ENCODE peak calls at places on chromosomes 7 and 10, in six cellular contexts. One of them, this sample, is unnamed.
A peak's percentile ranks its signal among the peaks of the same experiment; 100 is the strongest.

GRCh38 chr7:50321678-50322077 is 17.2 kb downstream of the IKZF1 start:
- DNase-seq in activated CD4-positive, alpha-beta memory T cell treated with anti-CD3 and anti-CD28 coated beads for 36 hours: peak; percentile 63
- DNase-seq in PC-3: no peak
- DNase-seq in GM20000: no peak
- DNase-seq in GM04503: no peak
- DNase-seq in epithelial cell of esophagus: no peak
- DNase-seq in this sample: no peak

GRCh38 chr10:101028446-101029244 is 2.3 kb downstream of the PDZD7 start:
- DNase-seq in activated CD4-positive, alpha-beta memory T cell treated with anti-CD3 and anti-CD28 coated beads for 36 hours: no peak
- DNase-seq in PC-3: no peak
- DNase-seq in GM20000: no peak
- DNase-seq in GM04503: no peak
- DNase-seq in epithelial cell of esophagus: no peak
- DNase-seq in this sample: no peak

GRCh38 chr7:48106906-48107659 is 18.0 kb downstream of the UPP1 start:
- DNase-seq in activated CD4-positive, alpha-beta memory T cell treated with anti-CD3 and anti-CD28 coated beads for 36 hours: no peak
- DNase-seq in PC-3: no peak
- DNase-seq in GM20000: no peak
- DNase-seq in GM04503: no peak
- DNase-seq in epithelial cell of esophagus: no peak
- DNase-seq in this sample: no peak

GRCh38 chr10:51430506-51430905 is 268.9 kb downstream of the CSTF2T start:
- DNase-seq in activated CD4-positive, alpha-beta memory T cell treated with anti-CD3 and anti-CD28 coated beads for 36 hours: no peak
- DNase-seq in PC-3: no peak
- DNase-seq in GM20000: no peak
- DNase-seq in GM04503: no peak
- DNase-seq in epithelial cell of esophagus: no peak
- DNase-seq in this sample: no peak

GRCh38 chr7:89507034-89507433 is 647.2 kb upstream of the STEAP1 start:
- DNase-seq in activated CD4-positive, alpha-beta memory T cell treated with anti-CD3 and anti-CD28 coated beads for 36 hours: no peak
- DNase-seq in PC-3: no peak
- DNase-seq in GM20000: no peak
- DNase-seq in GM04503: no peak
- DNase-seq in epithelial cell of esophagus: no peak
- DNase-seq in this sample: no peak

GRCh38 chr10:47025540-47026300 is 114.5 kb downstream of the PTPN20 start:
- DNase-seq in activated CD4-positive, alpha-beta memory T cell treated with anti-CD3 and anti-CD28 coated beads for 36 hours: peak; percentile 5
- DNase-seq in PC-3: peak; percentile 27
- DNase-seq in GM20000: no peak
- DNase-seq in GM04503: no peak
- DNase-seq in epithelial cell of esophagus: no peak
- DNase-seq in this sample: peak; percentile 72

GRCh38 chr7:94888542-94888941 is 18.9 kb upstream of the PPP1R9A start:
- DNase-seq in activated CD4-positive, alpha-beta memory T cell treated with anti-CD3 and anti-CD28 coated beads for 36 hours: no peak
- DNase-seq in PC-3: peak; percentile 29
- DNase-seq in GM20000: no peak
- DNase-seq in GM04503: no peak
- DNase-seq in epithelial cell of esophagus: peak; percentile 60
- DNase-seq in this sample: no peak

GRCh38 chr10:84540617-84541288 is 212.4 kb downstream of the CCSER2 start:
- DNase-seq in activated CD4-positive, alpha-beta memory T cell treated with anti-CD3 and anti-CD28 coated beads for 36 hours: peak; percentile 82
- DNase-seq in PC-3: peak; percentile 59
- DNase-seq in GM20000: peak; percentile 84
- DNase-seq in GM04503: no peak
- DNase-seq in epithelial cell of esophagus: peak; percentile 58
- DNase-seq in this sample: no peak

GRCh38 chr10:557792-558328 is 131.6 kb downstream of the DIP2C start:
- DNase-seq in activated CD4-positive, alpha-beta memory T cell treated with anti-CD3 and anti-CD28 coated beads for 36 hours: peak; percentile 60
- DNase-seq in PC-3: no peak
- DNase-seq in GM20000: no peak
- DNase-seq in GM04503: no peak
- DNase-seq in epithelial cell of esophagus: no peak
- DNase-seq in this sample: no peak

GRCh38 chr7:17362439-17363095 is 64.1 kb downstream of the AHR start:
- DNase-seq in activated CD4-positive, alpha-beta memory T cell treated with anti-CD3 and anti-CD28 coated beads for 36 hours: no peak
- DNase-seq in PC-3: no peak
- DNase-seq in GM20000: no peak
- DNase-seq in GM04503: no peak
- DNase-seq in epithelial cell of esophagus: no peak
- DNase-seq in this sample: no peak

GRCh38 chr10:74822583-74823089 is 3.8 kb upstream of the KAT6B start:
- DNase-seq in activated CD4-positive, alpha-beta memory T cell treated with anti-CD3 and anti-CD28 coated beads for 36 hours: peak; percentile 20
- DNase-seq in PC-3: peak; percentile 95
- DNase-seq in GM20000: no peak
- DNase-seq in GM04503: peak; percentile 41
- DNase-seq in epithelial cell of esophagus: peak; percentile 17
- DNase-seq in this sample: no peak

GRCh38 chr7:30027065-30027456 is 559 bp upstream of the FKBP14 start:
- DNase-seq in activated CD4-positive, alpha-beta memory T cell treated with anti-CD3 and anti-CD28 coated beads for 36 hours: peak; percentile 39
- DNase-seq in PC-3: peak; percentile 76
- DNase-seq in GM20000: peak; percentile 70
- DNase-seq in GM04503: no peak
- DNase-seq in epithelial cell of esophagus: peak; percentile 92
- DNase-seq in this sample: no peak

GRCh38 chr10:50604049-50604640 is 19.6 kb downstream of the SGMS1 start:
- DNase-seq in activated CD4-positive, alpha-beta memory T cell treated with anti-CD3 and anti-CD28 coated beads for 36 hours: no peak
- DNase-seq in PC-3: peak; percentile 64
- DNase-seq in GM20000: peak; percentile 47
- DNase-seq in GM04503: no peak
- DNase-seq in epithelial cell of esophagus: no peak
- DNase-seq in this sample: no peak

GRCh38 chr10:42351745-42352144 is 286.6 kb downstream of the ZNF33B start:
- DNase-seq in activated CD4-positive, alpha-beta memory T cell treated with anti-CD3 and anti-CD28 coated beads for 36 hours: no peak
- DNase-seq in PC-3: no peak
- DNase-seq in GM20000: no peak
- DNase-seq in GM04503: no peak
- DNase-seq in epithelial cell of esophagus: no peak
- DNase-seq in this sample: no peak

GRCh38 chr10:103758294-103758681 is 97.1 kb downstream of the SH3PXD2A start:
- DNase-seq in activated CD4-positive, alpha-beta memory T cell treated with anti-CD3 and anti-CD28 coated beads for 36 hours: peak; percentile 29
- DNase-seq in PC-3: peak; percentile 91
- DNase-seq in GM20000: no peak
- DNase-seq in GM04503: no peak
- DNase-seq in epithelial cell of esophagus: peak; percentile 86
- DNase-seq in this sample: no peak

GRCh38 chr7:150631866-150632864 is at the start of gene GIMAP6:
- DNase-seq in activated CD4-positive, alpha-beta memory T cell treated with anti-CD3 and anti-CD28 coated beads for 36 hours: peak; percentile 62
- DNase-seq in PC-3: no peak
- DNase-seq in GM20000: peak; percentile 53
- DNase-seq in GM04503: no peak
- DNase-seq in epithelial cell of esophagus: no peak
- DNase-seq in this sample: peak; percentile 80

GRCh38 chr7:2010551-2011265 is 222.0 kb downstream of the MAD1L1 start:
- DNase-seq in activated CD4-positive, alpha-beta memory T cell treated with anti-CD3 and anti-CD28 coated beads for 36 hours: no peak
- DNase-seq in PC-3: no peak
- DNase-seq in GM20000: no peak
- DNase-seq in GM04503: no peak
- DNase-seq in epithelial cell of esophagus: no peak
- DNase-seq in this sample: peak; percentile 68

GRCh38 chr10:133458021-133458709 is 4.4 kb downstream of the SCART1 start:
- DNase-seq in activated CD4-positive, alpha-beta memory T cell treated with anti-CD3 and anti-CD28 coated beads for 36 hours: no peak
- DNase-seq in PC-3: no peak
- DNase-seq in GM20000: no peak
- DNase-seq in GM04503: no peak
- DNase-seq in epithelial cell of esophagus: no peak
- DNase-seq in this sample: peak; percentile 75

GRCh38 chr10:49037187-49037586 is 78.1 kb downstream of the VSTM4 start:
- DNase-seq in activated CD4-positive, alpha-beta memory T cell treated with anti-CD3 and anti-CD28 coated beads for 36 hours: no peak
- DNase-seq in PC-3: peak; percentile 93
- DNase-seq in GM20000: no peak
- DNase-seq in GM04503: no peak
- DNase-seq in epithelial cell of esophagus: no peak
- DNase-seq in this sample: no peak

GRCh38 chr7:107661081-107661864 is 645 bp downstream of the SLC26A4 start:
- DNase-seq in activated CD4-positive, alpha-beta memory T cell treated with anti-CD3 and anti-CD28 coated beads for 36 hours: peak; percentile 70
- DNase-seq in PC-3: peak; percentile 39
- DNase-seq in GM20000: peak; percentile 41
- DNase-seq in GM04503: no peak
- DNase-seq in epithelial cell of esophagus: peak; percentile 71
- DNase-seq in this sample: no peak

GRCh38 chr7:126569402-126569801 is 683.3 kb downstream of the GRM8 start:
- DNase-seq in activated CD4-positive, alpha-beta memory T cell treated with anti-CD3 and anti-CD28 coated beads for 36 hours: no peak
- DNase-seq in PC-3: no peak
- DNase-seq in GM20000: no peak
- DNase-seq in GM04503: no peak
- DNase-seq in epithelial cell of esophagus: no peak
- DNase-seq in this sample: no peak

GRCh38 chr10:119687192-119688032 is 36.2 kb downstream of the BAG3 start:
- DNase-seq in activated CD4-positive, alpha-beta memory T cell treated with anti-CD3 and anti-CD28 coated beads for 36 hours: no peak
- DNase-seq in PC-3: peak; percentile 31
- DNase-seq in GM20000: no peak
- DNase-seq in GM04503: no peak
- DNase-seq in epithelial cell of esophagus: peak; percentile 22
- DNase-seq in this sample: no peak

This sample was measured in cardiac septum.